ENCODE peak calls at places on chromosomes 13 and 19, in ten cellular contexts. P is naive thymus-derived CD4-positive, alpha-beta T cell; D is mucosa of descending colon; F is neural progenitor cell; T is heart right ventricle; J is effector memory CD4-positive, alpha-beta T cell; W is aorta; A is IMR-90; I is breast epithelium; Z is ovary. V is an unnamed sample.

GRCh38 chr13:113920606-113921306 is 53.1 kb downstream of the C13orf46 start:
- DNase-seq in Z (peak; percentile 21), A (no peak), T (no peak), J (no peak), P (no peak), W (no peak), I (peak; percentile 7), D (no peak), F (no peak), V (no peak)

GRCh38 chr13:91406619-91407018 is 8.2 kb downstream of the GPC5 start:
- DNase-seq in P (no peak), D (no peak), T (no peak), Z (no peak), W (no peak), A (peak; percentile 35), F (peak; percentile 83), I (no peak), J (no peak), V (no peak)

GRCh38 chr13:98060282-98060681 is 82.6 kb upstream of the FARP1 start:
- DNase-seq in I (no peak), Z (no peak), D (no peak), J (no peak), F (no peak), W (no peak), P (no peak), T (no peak), A (no peak), V (no peak)

GRCh38 chr19:33219261-33219812 is 6.3 kb downstream of the SLC7A10 start:
- DNase-seq in A (peak; percentile 39), P (no peak), F (peak; percentile 62), T (no peak), W (no peak), D (no peak), I (no peak), Z (no peak), J (no peak), V (no peak)

GRCh38 chr13:99495478-99496321 is 5.6 kb upstream of the TM9SF2 start:
- DNase-seq in J (no peak), W (no peak), A (no peak), F (no peak), P (peak; percentile 18), I (no peak), T (no peak), D (peak; percentile 27), Z (no peak), V (no peak)

GRCh38 chr19:35065574-35065973 is 24.1 kb downstream of the HPN start:
- DNase-seq in I (no peak), T (no peak), Z (no peak), P (no peak), A (no peak), D (no peak), J (no peak), W (no peak), F (no peak), V (no peak)

GRCh38 chr13:101204270-101205011 is 211.9 kb downstream of the NALCN start:
- DNase-seq in P (no peak), W (no peak), T (no peak), J (no peak), D (no peak), F (no peak), A (peak; percentile 33), Z (no peak), I (no peak), V (no peak)

GRCh38 chr13:44396963-44397580 is 23.4 kb downstream of the SERP2 start:
- DNase-seq in Z (peak; percentile 51), W (peak; percentile 66), J (no peak), F (peak; percentile 88), D (no peak), I (no peak), P (no peak), T (peak; percentile 38), A (peak; percentile 26), V (no peak)

GRCh38 chr13:41352935-41353801 is 42.1 kb downstream of the NAA16 start:
- DNase-seq in J (peak; percentile 38), A (peak; percentile 59), F (peak; percentile 37), T (peak; percentile 13), P (peak; percentile 74), D (no peak), I (no peak), W (no peak), Z (no peak), V (peak; percentile 27)

GRCh38 chr13:53012707-53013106 is 15.9 kb upstream of the OLFM4 start:
- DNase-seq in T (no peak), F (no peak), W (no peak), P (no peak), J (no peak), A (no peak), D (no peak), Z (no peak), I (no peak), V (no peak)

GRCh38 chr19:3522421-3523360 is 16.3 kb upstream of the TEKTIP1 start:
- DNase-seq in I (no peak), D (no peak), F (no peak), A (no peak), P (no peak), J (no peak), T (no peak), Z (peak; percentile 31), W (no peak), V (no peak)

GRCh38 chr19:3525052-3525451 is 13.9 kb upstream of the TEKTIP1 start:
- DNase-seq in I (no peak), D (no peak), F (no peak), T (no peak), J (no peak), A (no peak), W (no peak), Z (no peak), P (no peak), V (no peak)

GRCh38 chr19:3524075-3524842 is 14.7 kb upstream of the TEKTIP1 start:
- DNase-seq in A (no peak), D (no peak), P (no peak), Z (no peak), J (no peak), I (no peak), F (no peak), T (no peak), W (no peak), V (no peak)

GRCh38 chr19:3521104-3521445 is 15.0 kb downstream of the FZR1 start:
- DNase-seq in W (no peak), J (no peak), P (no peak), T (no peak), Z (no peak), F (no peak), A (no peak), I (no peak), D (no peak), V (no peak)

GRCh38 chr19:3523361-3524074 is 15.5 kb upstream of the TEKTIP1 start:
- DNase-seq in W (no peak), T (no peak), F (no peak), P (no peak), Z (no peak), D (no peak), J (no peak), A (no peak), I (no peak), V (no peak)
- H3K36me3 ChIP-seq in W (no peaks in the 10 kb centered on the region), T (peaks cover 30% of the 10 kb centered on the region), F (no peaks in the 10 kb centered on the region), P (no peaks in the 10 kb centered on the region), Z (no peaks in the 10 kb centered on the region), D (peaks cover 5% of the 10 kb centered on the region), J (peaks cover 55% of the 10 kb centered on the region), A (peaks cover 55% of the 10 kb centered on the region), I (peaks cover 4% of the 10 kb centered on the region), V (no peaks in the 10 kb centered on the region)

GRCh38 chr19:11944656-11945055 is 19.7 kb downstream of the ZNF700 start:
- DNase-seq in D (no peak), W (no peak), J (no peak), F (no peak), A (no peak), P (no peak), T (no peak), I (no peak), Z (no peak), V (no peak)

GRCh38 chr19:11942843-11943108 is 17.9 kb downstream of the ZNF700 start:
- DNase-seq in J (no peak), P (peak; percentile 8), A (no peak), D (no peak), F (no peak), I (no peak), T (no peak), W (no peak), Z (no peak), V (no peak)

DNA sequence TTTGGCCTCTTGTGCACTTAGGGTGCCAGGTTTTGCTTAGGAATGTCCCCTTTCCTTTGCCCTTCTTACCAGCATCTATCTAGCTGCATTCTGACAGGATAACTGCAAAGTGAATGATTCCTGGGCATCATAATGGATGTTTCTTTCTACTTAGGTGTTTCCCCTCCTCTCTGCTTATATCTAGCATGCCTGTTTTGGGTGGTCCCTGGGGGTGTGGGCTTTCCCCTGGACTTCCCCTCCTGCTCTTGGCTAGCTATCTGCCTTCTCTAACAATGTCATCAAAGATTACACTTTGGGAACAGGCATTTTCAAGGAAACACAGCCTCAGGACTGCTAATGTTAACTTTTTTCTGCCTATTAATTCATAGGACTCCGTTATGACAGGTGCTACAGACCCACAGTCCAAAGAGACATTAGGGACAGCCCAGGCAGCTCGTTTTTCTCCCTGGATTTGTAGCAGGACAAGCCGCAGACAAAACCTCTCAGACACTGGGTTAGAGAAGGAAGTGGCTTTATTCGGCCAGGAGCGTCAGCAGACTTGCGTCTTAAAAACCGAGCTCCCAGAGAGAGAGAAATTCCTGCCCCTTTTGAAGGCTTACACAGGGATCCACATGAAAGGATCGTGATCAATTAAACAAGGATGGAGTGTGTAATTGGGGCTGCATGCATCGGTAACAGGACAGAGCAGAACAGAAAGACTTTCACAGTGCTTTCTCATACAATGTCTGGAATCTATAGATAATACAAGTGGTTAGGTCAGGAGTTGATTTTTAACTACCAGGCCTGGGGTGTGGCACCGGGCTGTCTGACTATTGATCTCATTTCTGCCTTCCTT is 17.3 kb downstream of the ZNF700 start:
- DNase-seq in J (no peak), I (no peak), A (no peak), Z (no peak), P (no peak), F (no peak), T (no peak), D (no peak), W (no peak), V (no peak)
- H3K9me3 ChIP-seq in J (peaks cover 59% of the 10 kb centered on the region), I (peaks cover 94% of the 10 kb centered on the region), A (peaks cover 70% of the 10 kb centered on the region), Z (peaks cover 60% of the 10 kb centered on the region), P (peaks cover 29% of the 10 kb centered on the region), F (peaks cover 43% of the 10 kb centered on the region), T (peaks cover 72% of the 10 kb centered on the region), D (peaks cover 93% of the 10 kb centered on the region), W (peaks cover 39% of the 10 kb centered on the region), V (peaks cover 60% of the 10 kb centered on the region)

DNA sequence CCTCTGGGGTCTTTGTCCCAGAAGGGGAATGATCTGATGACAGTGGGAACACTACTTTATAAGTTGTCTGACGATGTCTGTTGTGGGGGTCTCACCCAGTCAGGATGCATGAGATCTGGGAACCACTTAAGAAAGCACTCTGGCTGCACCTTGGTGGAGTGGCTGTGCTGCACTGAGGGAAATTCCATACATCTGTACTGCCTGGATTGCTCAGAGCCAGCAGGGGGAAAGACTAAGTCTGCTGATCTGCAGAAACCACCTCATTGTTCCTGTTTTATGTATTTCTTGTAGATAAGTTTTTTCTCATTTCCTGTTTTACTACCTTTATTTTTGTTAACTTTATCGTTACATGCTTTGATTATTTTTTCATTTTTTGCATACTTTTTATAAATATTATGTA is 27.3 kb downstream of the ZNF430 start:
- DNase-seq in P (no peak), Z (no peak), J (no peak), A (no peak), D (no peak), F (no peak), T (no peak), I (no peak), W (no peak), V (no peak)
- H3K36me3 ChIP-seq in P (peaks cover 5% of the 10 kb centered on the region), Z (no peaks in the 10 kb centered on the region), J (peaks cover 65% of the 10 kb centered on the region), A (peaks cover 8% of the 10 kb centered on the region), D (no peaks in the 10 kb centered on the region), F (peaks cover 13% of the 10 kb centered on the region), T (peaks cover 12% of the 10 kb centered on the region), I (peaks cover 7% of the 10 kb centered on the region), W (peaks cover 8% of the 10 kb centered on the region), V (peaks cover 31% of the 10 kb centered on the region)

GRCh38 chr19:38315657-38316476 is at the start of gene YIF1B:
- DNase-seq in T (peak; percentile 97), F (peak; percentile 98), P (peak; percentile 94), A (peak; percentile 96), J (peak; percentile 94), I (peak; percentile 96), D (peak; percentile 97), Z (peak; percentile 96), W (peak; percentile 98), V (peak; percentile 95)
- H3K9me3 ChIP-seq in T (no peaks in the 10 kb centered on the region), F (no peaks in the 10 kb centered on the region), P (no peaks in the 10 kb centered on the region), A (no peaks in the 10 kb centered on the region), J (no peaks in the 10 kb centered on the region), I (no peaks in the 10 kb centered on the region), D (no peaks in the 10 kb centered on the region), Z (no peaks in the 10 kb centered on the region), W (no peaks in the 10 kb centered on the region), V (no peaks in the 10 kb centered on the region)